ENCODE peak calls at places on chromosomes 13 and 19, in seven cellular contexts. One of them, this sample, is unnamed.

GRCh38 chr19:3586707-3587346 is 1.5 kb downstream of the GIPC3 start:
- DNase-seq in fibroblast of lung: no peak
- DNase-seq in uterus: no peak
- DNase-seq in astrocyte: no peak
- DNase-seq in heart right ventricle: no peak
- DNase-seq in epithelial cell of esophagus: no peak
- DNase-seq in PC-3: no peak
- DNase-seq in this sample: no peak

GRCh38 chr13:91946498-91947070 is 548.2 kb downstream of the GPC5 start:
- DNase-seq in fibroblast of lung: peak; percentile 54
- DNase-seq in uterus: no peak
- DNase-seq in astrocyte: peak; percentile 2
- DNase-seq in heart right ventricle: no peak
- DNase-seq in epithelial cell of esophagus: peak; percentile 30
- DNase-seq in PC-3: peak; percentile 23
- DNase-seq in this sample: peak; percentile 0

GRCh38 chr13:94063096-94063495 is 416.4 kb downstream of the DCT start:
- DNase-seq in fibroblast of lung: peak; percentile 27
- DNase-seq in uterus: no peak
- DNase-seq in astrocyte: peak; percentile 56
- DNase-seq in heart right ventricle: no peak
- DNase-seq in epithelial cell of esophagus: no peak
- DNase-seq in PC-3: no peak
- DNase-seq in this sample: peak; percentile 53

GRCh38 chr19:35213678-35214632 is 14.6 kb downstream of the FAM187B start:
- DNase-seq in fibroblast of lung: peak; percentile 76
- DNase-seq in uterus: peak; percentile 81
- DNase-seq in astrocyte: peak; percentile 7
- DNase-seq in heart right ventricle: peak; percentile 93
- DNase-seq in epithelial cell of esophagus: peak; percentile 95
- DNase-seq in PC-3: peak; percentile 92
- DNase-seq in this sample: peak; percentile 77

GRCh38 chr13:62171697-62172096 is 756.0 kb upstream of the PCDH20 start:
- DNase-seq in fibroblast of lung: no peak
- DNase-seq in uterus: no peak
- DNase-seq in astrocyte: no peak
- DNase-seq in heart right ventricle: no peak
- DNase-seq in epithelial cell of esophagus: no peak
- DNase-seq in PC-3: no peak
- DNase-seq in this sample: no peak

GRCh38 chr13:98105929-98106336 is 37.0 kb upstream of the FARP1 start:
- DNase-seq in fibroblast of lung: peak; percentile 39
- DNase-seq in uterus: no peak
- DNase-seq in astrocyte: peak; percentile 55
- DNase-seq in heart right ventricle: peak; percentile 72
- DNase-seq in epithelial cell of esophagus: no peak
- DNase-seq in PC-3: peak; percentile 23
- DNase-seq in this sample: peak; percentile 62

GRCh38 chr13:83865161-83866137 is 16.8 kb downstream of the SLITRK1 start:
- DNase-seq in fibroblast of lung: no peak
- DNase-seq in uterus: no peak
- DNase-seq in astrocyte: no peak
- DNase-seq in heart right ventricle: no peak
- DNase-seq in epithelial cell of esophagus: no peak
- DNase-seq in PC-3: no peak
- DNase-seq in this sample: no peak

GRCh38 chr13:86383151-86383550 is 583.9 kb upstream of the SLITRK6 start:
- DNase-seq in fibroblast of lung: no peak
- DNase-seq in uterus: no peak
- DNase-seq in astrocyte: no peak
- DNase-seq in heart right ventricle: no peak
- DNase-seq in epithelial cell of esophagus: no peak
- DNase-seq in PC-3: no peak
- DNase-seq in this sample: no peak

GRCh38 chr19:41401483-41401882 is 3.9 kb downstream of the BCKDHA start:
- DNase-seq in fibroblast of lung: no peak
- DNase-seq in uterus: no peak
- DNase-seq in astrocyte: no peak
- DNase-seq in heart right ventricle: no peak
- DNase-seq in epithelial cell of esophagus: no peak
- DNase-seq in PC-3: no peak
- DNase-seq in this sample: no peak

GRCh38 chr13:109939838-109940237 is 153.5 kb upstream of the IRS2 start:
- DNase-seq in fibroblast of lung: no peak
- DNase-seq in uterus: no peak
- DNase-seq in astrocyte: no peak
- DNase-seq in heart right ventricle: no peak
- DNase-seq in epithelial cell of esophagus: no peak
- DNase-seq in PC-3: no peak
- DNase-seq in this sample: no peak

GRCh38 chr13:97439196-97439595 is 5.2 kb downstream of the RAP2A start:
- DNase-seq in fibroblast of lung: no peak
- DNase-seq in uterus: no peak
- DNase-seq in astrocyte: no peak
- DNase-seq in heart right ventricle: no peak
- DNase-seq in epithelial cell of esophagus: no peak
- DNase-seq in PC-3: no peak
- DNase-seq in this sample: no peak

GRCh38 chr13:43878897-43879322 is 630 bp downstream of the CCDC122 start:
- DNase-seq in fibroblast of lung: peak; percentile 72
- DNase-seq in uterus: peak; percentile 63
- DNase-seq in astrocyte: peak; percentile 68
- DNase-seq in heart right ventricle: peak; percentile 70
- DNase-seq in epithelial cell of esophagus: peak; percentile 48
- DNase-seq in PC-3: peak; percentile 45
- DNase-seq in this sample: peak; percentile 64

GRCh38 chr13:67439365-67439764 is 209.2 kb upstream of the PCDH9 start:
- DNase-seq in fibroblast of lung: no peak
- DNase-seq in uterus: no peak
- DNase-seq in astrocyte: no peak
- DNase-seq in heart right ventricle: no peak
- DNase-seq in epithelial cell of esophagus: no peak
- DNase-seq in PC-3: no peak
- DNase-seq in this sample: no peak

GRCh38 chr13:35855531-35856019 is 275.6 kb downstream of the DCLK1 start:
- DNase-seq in fibroblast of lung: no peak
- DNase-seq in uterus: no peak
- DNase-seq in astrocyte: peak; percentile 58
- DNase-seq in heart right ventricle: no peak
- DNase-seq in epithelial cell of esophagus: peak; percentile 89
- DNase-seq in PC-3: peak; percentile 77
- DNase-seq in this sample: no peak

GRCh38 chr19:35142531-35143230 is 374 bp upstream of the FXYD7 start:
- DNase-seq in fibroblast of lung: peak; percentile 29
- DNase-seq in uterus: peak; percentile 55
- DNase-seq in astrocyte: no peak
- DNase-seq in heart right ventricle: no peak
- DNase-seq in epithelial cell of esophagus: peak; percentile 43
- DNase-seq in PC-3: peak; percentile 63
- DNase-seq in this sample: no peak

GRCh38 chr13:111877906-111878305 is 189.0 kb upstream of the SOX1 start:
- DNase-seq in fibroblast of lung: no peak
- DNase-seq in uterus: no peak
- DNase-seq in astrocyte: no peak
- DNase-seq in heart right ventricle: no peak
- DNase-seq in epithelial cell of esophagus: no peak
- DNase-seq in PC-3: no peak
- DNase-seq in this sample: no peak

GRCh38 chr13:113014752-113015745 is 46.0 kb downstream of the MCF2L start:
- DNase-seq in fibroblast of lung: no peak
- DNase-seq in uterus: no peak
- DNase-seq in astrocyte: no peak
- DNase-seq in heart right ventricle: no peak
- DNase-seq in epithelial cell of esophagus: no peak
- DNase-seq in PC-3: no peak
- DNase-seq in this sample: no peak

GRCh38 chr19:40370997-40371801 is 18.8 kb downstream of the HIPK4 start:
- DNase-seq in fibroblast of lung: no peak
- DNase-seq in uterus: no peak
- DNase-seq in astrocyte: no peak
- DNase-seq in heart right ventricle: no peak
- DNase-seq in epithelial cell of esophagus: no peak
- DNase-seq in PC-3: no peak
- DNase-seq in this sample: no peak

GRCh38 chr19:16001481-16002312 is 52.9 kb downstream of the OR10H4 start:
- DNase-seq in fibroblast of lung: peak; percentile 84
- DNase-seq in uterus: no peak
- DNase-seq in astrocyte: peak; percentile 10
- DNase-seq in heart right ventricle: no peak
- DNase-seq in epithelial cell of esophagus: peak; percentile 47
- DNase-seq in PC-3: peak; percentile 15
- DNase-seq in this sample: peak; percentile 86

GRCh38 chr13:26548251-26548765 is 9.2 kb upstream of the WASF3 start:
- DNase-seq in fibroblast of lung: no peak
- DNase-seq in uterus: no peak
- DNase-seq in astrocyte: no peak
- DNase-seq in heart right ventricle: no peak
- DNase-seq in epithelial cell of esophagus: no peak
- DNase-seq in PC-3: no peak
- DNase-seq in this sample: no peak

GRCh38 chr13:102729560-102730275 is 34.9 kb upstream of the METTL21C start:
- DNase-seq in fibroblast of lung: peak; percentile 92
- DNase-seq in uterus: no peak
- DNase-seq in astrocyte: peak; percentile 60
- DNase-seq in heart right ventricle: no peak
- DNase-seq in epithelial cell of esophagus: peak; percentile 89
- DNase-seq in PC-3: peak; percentile 74
- DNase-seq in this sample: peak; percentile 87

GRCh38 chr19:5048727-5049553 is 80.0 kb downstream of the KDM4B start:
- DNase-seq in fibroblast of lung: peak; percentile 53
- DNase-seq in uterus: peak; percentile 59
- DNase-seq in astrocyte: peak; percentile 76
- DNase-seq in heart right ventricle: no peak
- DNase-seq in epithelial cell of esophagus: no peak
- DNase-seq in PC-3: peak; percentile 68
- DNase-seq in this sample: peak; percentile 70

GRCh38 chr19:49212302-49212701 is 54.7 kb downstream of the TRPM4 start:
- DNase-seq in fibroblast of lung: peak; percentile 11
- DNase-seq in uterus: no peak
- DNase-seq in astrocyte: no peak
- DNase-seq in heart right ventricle: no peak
- DNase-seq in epithelial cell of esophagus: peak; percentile 69
- DNase-seq in PC-3: peak; percentile 66
- DNase-seq in this sample: peak; percentile 18

GRCh38 chr19:3423183-3423829 is 56.9 kb downstream of the NFIC start:
- DNase-seq in fibroblast of lung: no peak
- DNase-seq in uterus: no peak
- DNase-seq in astrocyte: no peak
- DNase-seq in heart right ventricle: peak; percentile 32
- DNase-seq in epithelial cell of esophagus: no peak
- DNase-seq in PC-3: no peak
- DNase-seq in this sample: peak; percentile 37

GRCh38 chr13:111265006-111265700 is 55.3 kb upstream of the TEX29 start:
- DNase-seq in fibroblast of lung: no peak
- DNase-seq in uterus: no peak
- DNase-seq in astrocyte: no peak
- DNase-seq in heart right ventricle: no peak
- DNase-seq in epithelial cell of esophagus: no peak
- DNase-seq in PC-3: no peak
- DNase-seq in this sample: no peak

GRCh38 chr13:44407379-44407778 is 33.8 kb downstream of the SERP2 start:
- DNase-seq in fibroblast of lung: no peak
- DNase-seq in uterus: no peak
- DNase-seq in astrocyte: no peak
- DNase-seq in heart right ventricle: no peak
- DNase-seq in epithelial cell of esophagus: no peak
- DNase-seq in PC-3: no peak
- DNase-seq in this sample: no peak

GRCh38 chr13:71067164-71067815 is 799.7 kb downstream of the DACH1 start:
- DNase-seq in fibroblast of lung: peak; percentile 6
- DNase-seq in uterus: no peak
- DNase-seq in astrocyte: no peak
- DNase-seq in heart right ventricle: no peak
- DNase-seq in epithelial cell of esophagus: no peak
- DNase-seq in PC-3: no peak
- DNase-seq in this sample: no peak

GRCh38 chr19:6270822-6271221 is 9.0 kb downstream of the MLLT1 start:
- DNase-seq in fibroblast of lung: no peak
- DNase-seq in uterus: no peak
- DNase-seq in astrocyte: no peak
- DNase-seq in heart right ventricle: no peak
- DNase-seq in epithelial cell of esophagus: no peak
- DNase-seq in PC-3: no peak
- DNase-seq in this sample: no peak

GRCh38 chr13:80469841-80470378 is 129.0 kb upstream of the SPRY2 start:
- DNase-seq in fibroblast of lung: peak; percentile 100
- DNase-seq in uterus: peak; percentile 86
- DNase-seq in astrocyte: peak; percentile 78
- DNase-seq in heart right ventricle: peak; percentile 73
- DNase-seq in epithelial cell of esophagus: peak; percentile 83
- DNase-seq in PC-3: peak; percentile 72
- DNase-seq in this sample: peak; percentile 72

GRCh38 chr13:38582133-38582532 is 104.7 kb upstream of the FREM2 start:
- DNase-seq in fibroblast of lung: peak; percentile 44
- DNase-seq in uterus: no peak
- DNase-seq in astrocyte: peak; percentile 25
- DNase-seq in heart right ventricle: peak; percentile 15
- DNase-seq in epithelial cell of esophagus: peak; percentile 49
- DNase-seq in PC-3: peak; percentile 59
- DNase-seq in this sample: peak; percentile 33
- TF ChIP-seq CTCF in fibroblast of lung: peak; percentile 43
- TF ChIP-seq CTCF in uterus: peak; percentile 24
- TF ChIP-seq CTCF in astrocyte: peak; percentile 56
- TF ChIP-seq CTCF in heart right ventricle: no peak
- TF ChIP-seq CTCF in epithelial cell of esophagus: peak; percentile 51
- TF ChIP-seq CTCF in PC-3: peak; percentile 63
- TF ChIP-seq CTCF in this sample: peak; percentile 24

DNA sequence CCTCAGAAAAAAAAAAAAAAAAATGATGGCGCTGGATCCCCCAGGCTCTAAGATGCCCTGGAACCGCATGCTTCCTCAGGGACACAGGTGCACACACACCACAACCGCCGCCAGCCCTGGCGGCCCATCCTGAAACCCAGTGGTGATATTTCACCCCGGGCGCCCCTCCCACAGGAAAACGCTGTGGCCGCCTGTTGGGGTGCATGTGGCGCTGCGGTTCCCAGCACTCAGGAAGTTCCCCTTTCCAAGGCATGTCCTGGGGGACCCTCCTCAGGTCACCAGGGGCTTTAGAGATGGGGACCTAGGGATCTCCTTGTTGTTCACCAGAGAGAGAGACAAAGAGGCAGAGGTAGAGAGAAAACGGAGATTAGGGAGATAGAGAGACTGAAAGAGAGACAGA is 2.5 kb downstream of the ADGRE2 start:
- DNase-seq in fibroblast of lung: no peak
- DNase-seq in uterus: no peak
- DNase-seq in astrocyte: no peak
- DNase-seq in heart right ventricle: no peak
- DNase-seq in epithelial cell of esophagus: no peak
- DNase-seq in PC-3: no peak
- DNase-seq in this sample: no peak
- H3K4me3 ChIP-seq in fibroblast of lung: no peak overlapping the region
- H3K4me3 ChIP-seq in uterus: no peak overlapping the region
- H3K4me3 ChIP-seq in astrocyte: no peak overlapping the region
- H3K4me3 ChIP-seq in heart right ventricle: peak overlapping the region; percentile 34
- H3K4me3 ChIP-seq in epithelial cell of esophagus: peak overlapping the region; percentile 54
- H3K4me3 ChIP-seq in PC-3: peak overlapping the region; percentile 82
- H3K4me3 ChIP-seq in this sample: no peak overlapping the region

GRCh38 chr19:2227415-2228156 is 8.5 kb downstream of the PLEKHJ1 start:
- DNase-seq in fibroblast of lung: no peak
- DNase-seq in uterus: no peak
- DNase-seq in astrocyte: no peak
- DNase-seq in heart right ventricle: no peak
- DNase-seq in epithelial cell of esophagus: no peak
- DNase-seq in PC-3: no peak
- DNase-seq in this sample: no peak
- TF ChIP-seq CTCF in fibroblast of lung: no peak
- TF ChIP-seq CTCF in uterus: no peak
- TF ChIP-seq CTCF in astrocyte: no peak
- TF ChIP-seq CTCF in heart right ventricle: no peak
- TF ChIP-seq CTCF in epithelial cell of esophagus: no peak
- TF ChIP-seq CTCF in PC-3: no peak
- TF ChIP-seq CTCF in this sample: no peak

GRCh38 chr19:11204076-11204602 is 6.8 kb upstream of the KANK2 start:
- DNase-seq in fibroblast of lung: no peak
- DNase-seq in uterus: no peak
- DNase-seq in astrocyte: no peak
- DNase-seq in heart right ventricle: no peak
- DNase-seq in epithelial cell of esophagus: no peak
- DNase-seq in PC-3: no peak
- DNase-seq in this sample: no peak
- H3K4me3 ChIP-seq in fibroblast of lung: no peak overlapping the region
- H3K4me3 ChIP-seq in uterus: no peak overlapping the region
- H3K4me3 ChIP-seq in astrocyte: no peak overlapping the region
- H3K4me3 ChIP-seq in heart right ventricle: peak overlapping the region; percentile 35
- H3K4me3 ChIP-seq in epithelial cell of esophagus: no peak overlapping the region
- H3K4me3 ChIP-seq in PC-3: no peak overlapping the region
- H3K4me3 ChIP-seq in this sample: no peak overlapping the region